ENCODE peak calls at places on chromosomes 2 and 18, in seven cellular contexts. U, E, F, T, B, S and W are unnamed samples.

GRCh38 chr18:58148954-58149471 is 105.0 kb downstream of the NEDD4L start:
- DNase-seq in U (no peak), E (no peak), F (no peak), T (no peak), B (no peak), S (no peak), W (no peak)

GRCh38 chr2:15768142-15769088 is 171.9 kb upstream of the MYCN start:
- DNase-seq in U (no peak), E (no peak), F (no peak), T (no peak), B (no peak), S (no peak), W (no peak)

GRCh38 chr2:8548065-8548870 is 133.6 kb upstream of the ID2 start:
- DNase-seq in U (no peak), E (no peak), F (peak), T (no peak), B (peak), S (no peak), W (no peak)

GRCh38 chr2:194842871-194843270 is 814.2 kb upstream of the SLC39A10 start:
- DNase-seq in U (no peak), E (no peak), F (no peak), T (no peak), B (no peak), S (no peak), W (no peak)

GRCh38 chr2:103785432-103785831 is 1023.6 kb downstream of the TMEM182 start:
- DNase-seq in U (no peak), E (no peak), F (no peak), T (no peak), B (no peak), S (no peak), W (no peak)

GRCh38 chr2:188909036-188909435 is 65.1 kb upstream of the COL3A1 start:
- DNase-seq in U (no peak), E (no peak), F (no peak), T (no peak), B (no peak), S (no peak), W (no peak)

GRCh38 chr2:143259368-143259958 is 130.2 kb downstream of the ARHGAP15 start:
- DNase-seq in U (peak), E (peak), F (peak), T (peak), B (peak), S (peak), W (peak)

GRCh38 chr18:77622009-77622692 is 372.5 kb downstream of the GALR1 start:
- DNase-seq in U (no peak), E (no peak), F (no peak), T (peak), B (no peak), S (peak), W (no peak)

GRCh38 chr18:34834897-34835296 is 124.8 kb downstream of the DTNA start:
- DNase-seq in U (no peak), E (no peak), F (no peak), T (no peak), B (no peak), S (no peak), W (no peak)

GRCh38 chr2:48459921-48460320 is 70.0 kb upstream of the STON1 start:
- DNase-seq in U (no peak), E (no peak), F (no peak), T (no peak), B (no peak), S (no peak), W (no peak)

GRCh38 chr2:12277305-12278034 is 439.3 kb upstream of the TRIB2 start:
- DNase-seq in U (no peak), E (no peak), F (no peak), T (no peak), B (no peak), S (no peak), W (no peak)

GRCh38 chr2:20526666-20527065 is 79.8 kb downstream of the RHOB start:
- DNase-seq in U (no peak), E (peak), F (peak), T (no peak), B (peak), S (no peak), W (no peak)

GRCh38 chr18:33660696-33661310 is 82.8 kb downstream of the ASXL3 start:
- DNase-seq in U (no peak), E (no peak), F (no peak), T (no peak), B (no peak), S (no peak), W (no peak)

GRCh38 chr2:158457826-158458616 is 1.3 kb downstream of the PKP4 start:
- DNase-seq in U (peak), E (peak), F (peak), T (peak), B (peak), S (peak), W (peak)
- TF ChIP-seq POLR2A in U (no peak), E (peak), F (peak), T (no peak), B (peak), S (peak), W (peak)

DNA sequence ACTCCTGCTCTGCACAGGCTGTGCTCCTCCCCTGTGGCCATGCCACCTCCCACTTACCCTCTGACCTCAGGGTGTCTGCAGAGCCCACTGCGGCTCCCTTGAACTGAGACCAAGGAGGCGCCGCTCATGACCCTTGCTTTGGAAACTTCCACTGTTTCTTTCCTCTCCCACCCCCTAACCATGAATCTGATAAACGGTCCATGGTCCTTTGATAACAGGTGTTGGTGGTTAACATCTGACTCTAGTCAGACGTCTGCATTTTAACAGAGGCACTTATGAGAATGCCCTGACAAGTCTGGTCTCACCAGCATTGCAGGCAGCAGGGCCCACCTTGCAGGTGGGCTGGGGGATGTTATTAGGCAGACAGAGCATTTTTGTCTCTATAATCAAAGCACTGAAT is 113.6 kb upstream of the APCDD1 start:
- DNase-seq in U (no peak), E (no peak), F (no peak), T (no peak), B (no peak), S (no peak), W (no peak)
- TF ChIP-seq POLR2A in U (no peak), E (no peak), F (no peak), T (no peak), B (no peak), S (no peak), W (no peak)

GRCh38 chr2:200810967-200811335 is 759 bp upstream of the BZW1 start:
- DNase-seq in U (no peak), E (no peak), F (no peak), T (no peak), B (no peak), S (no peak), W (no peak)

GRCh38 chr2:200814276-200814815 is 2.6 kb downstream of the BZW1 start:
- DNase-seq in U (no peak), E (no peak), F (no peak), T (no peak), B (no peak), S (no peak), W (no peak)

GRCh38 chr2:200810252-200810650 is 1.5 kb upstream of the BZW1 start:
- DNase-seq in U (peak), E (no peak), F (no peak), T (peak), B (no peak), S (peak), W (no peak)

GRCh38 chr2:200811336-200812121 is at the start of gene BZW1:
- DNase-seq in U (peak), E (peak), F (peak), T (peak), B (peak), S (peak), W (peak)

DNA sequence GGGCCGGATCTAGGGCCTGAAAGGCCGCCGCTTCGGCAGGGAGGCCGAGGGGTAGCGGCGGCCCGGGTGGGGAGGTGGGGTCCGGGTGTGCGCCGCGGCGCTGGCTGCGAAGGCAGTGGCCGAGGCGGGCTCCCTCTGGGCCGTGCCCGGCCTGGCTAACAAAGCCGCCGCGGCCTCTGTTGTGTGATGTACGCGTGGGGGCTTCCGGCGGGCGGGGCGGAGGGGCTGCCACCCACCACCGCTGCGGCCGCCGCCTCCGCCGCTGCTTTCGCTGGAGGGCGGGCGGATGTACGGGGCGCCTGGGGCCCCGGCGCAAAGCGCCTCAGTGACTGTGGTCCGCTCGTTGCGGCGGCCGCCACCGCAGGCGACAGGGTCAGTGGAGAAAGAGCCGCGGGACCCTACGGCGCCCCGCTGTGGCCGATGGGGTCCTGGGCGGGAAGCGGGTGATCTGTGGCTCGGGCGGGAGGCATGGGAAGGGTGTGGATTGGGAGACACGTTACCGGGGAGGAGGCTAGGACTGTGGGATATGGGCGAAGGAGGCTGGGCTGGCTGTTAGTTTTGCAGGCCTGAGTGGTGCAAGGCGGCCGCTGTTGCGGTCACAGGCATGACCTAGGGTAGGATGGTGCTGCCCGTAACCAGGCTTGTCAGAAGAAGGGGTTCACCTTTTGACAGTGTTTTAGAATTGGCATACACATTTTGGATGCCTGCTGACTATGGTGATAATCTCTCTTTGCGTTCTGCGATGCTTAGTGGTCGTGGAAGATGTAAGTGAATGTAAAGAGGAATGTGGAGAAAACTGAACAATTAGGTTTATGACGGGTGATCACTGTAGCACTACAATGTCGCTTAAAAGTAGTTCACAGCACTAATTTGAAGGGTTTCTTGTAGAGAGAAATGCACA is 662 bp downstream of the BZW1 start:
- DNase-seq in U (peak), E (peak), F (peak), T (peak), B (peak), S (peak), W (peak)
- TF ChIP-seq POLR2A in U (peak), E (no peak), F (no peak), T (no peak), B (no peak), S (no peak), W (peak)

GRCh38 chr2:235048549-235048948 is 96.7 kb downstream of the SH3BP4 start:
- DNase-seq in U (no peak), E (no peak), F (peak), T (no peak), B (no peak), S (peak), W (no peak)
- TF ChIP-seq POLR2A in U (no peak), E (no peak), F (no peak), T (no peak), B (no peak), S (no peak), W (no peak)

DNA sequence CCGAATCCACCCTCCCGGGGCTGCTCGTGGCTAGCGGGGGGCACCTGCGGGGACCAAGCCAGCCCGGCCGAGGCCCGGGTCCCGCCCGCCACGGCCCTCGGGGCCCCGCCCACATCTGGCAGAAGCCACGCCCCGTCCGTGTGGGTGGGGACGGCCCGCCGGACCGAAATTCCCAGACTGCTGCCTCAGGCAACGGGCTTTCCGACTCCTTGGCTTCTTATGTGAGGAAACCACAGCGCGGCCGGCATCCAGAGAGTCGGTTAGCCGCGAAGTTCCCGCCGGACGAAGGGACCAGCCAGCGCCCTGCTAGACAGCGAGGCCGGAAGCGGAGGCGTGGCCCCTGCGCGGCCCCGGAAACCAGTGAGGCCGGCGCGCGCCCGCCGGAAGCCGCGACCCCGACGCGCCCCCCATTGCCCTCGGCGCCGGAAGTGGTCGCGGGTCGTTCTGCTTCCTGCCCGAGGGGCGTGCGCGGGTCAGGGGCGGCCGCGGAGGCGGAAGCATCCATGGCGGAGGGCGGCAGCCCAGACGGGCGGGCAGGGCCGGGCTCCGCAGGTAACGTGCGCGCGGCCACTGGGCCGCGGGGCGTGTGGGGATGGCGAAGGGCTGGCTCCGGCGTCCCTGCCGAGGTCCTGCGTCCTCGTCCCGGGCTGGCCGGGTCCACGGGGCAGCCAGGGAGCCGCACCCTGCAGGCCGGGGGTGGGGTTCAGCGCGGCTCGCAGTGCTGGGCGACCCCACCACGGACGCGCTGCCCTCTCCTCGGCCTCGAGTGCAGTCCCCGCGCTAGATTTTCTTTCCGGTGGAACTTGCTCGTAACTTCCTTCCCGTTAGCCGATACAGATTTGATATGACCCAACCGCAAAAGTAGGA is at the start of gene ASB1:
- DNase-seq in U (peak), E (peak), F (peak), T (peak), B (peak), S (peak), W (peak)
- TF ChIP-seq POLR2A in U (peak), E (peak), F (peak), T (no peak), B (peak), S (peak), W (peak)